ENCODE peak calls at places on chromosomes 11 and 22, in eight cellular contexts. One of them, this sample, is unnamed.

GRCh38 chr11:62555464-62556092 is 9.0 kb upstream of the AHNAK start:
- DNase-seq in adrenal gland: no peak
- DNase-seq in psoas muscle: peak
- DNase-seq in GM20000: peak
- DNase-seq in H1: no peak
- DNase-seq in IMR-90: peak
- DNase-seq in Peyer's patch: peak
- DNase-seq in right atrium auricular region: no peak
- DNase-seq in this sample: peak

GRCh38 chr11:3674189-3674588 is 3.0 kb upstream of the CHRNA10 start:
- DNase-seq in Peyer's patch: no peak
- DNase-seq in H1: no peak
- DNase-seq in right atrium auricular region: no peak
- DNase-seq in GM20000: no peak
- DNase-seq in IMR-90: peak
- DNase-seq in adrenal gland: no peak
- DNase-seq in psoas muscle: no peak
- DNase-seq in this sample: no peak

GRCh38 chr11:12182650-12183511 is 72.5 kb downstream of the MICAL2 start:
- DNase-seq in H1: no peak
- DNase-seq in psoas muscle: peak
- DNase-seq in adrenal gland: peak
- DNase-seq in IMR-90: peak
- DNase-seq in Peyer's patch: no peak
- DNase-seq in GM20000: no peak
- DNase-seq in right atrium auricular region: no peak
- DNase-seq in this sample: no peak

GRCh38 chr11:86951706-86952105 is 3.5 kb downstream of the FZD4 start:
- DNase-seq in psoas muscle: no peak
- DNase-seq in Peyer's patch: no peak
- DNase-seq in adrenal gland: no peak
- DNase-seq in right atrium auricular region: no peak
- DNase-seq in H1: no peak
- DNase-seq in GM20000: no peak
- DNase-seq in IMR-90: no peak
- DNase-seq in this sample: no peak

GRCh38 chr22:47163481-47163875 is 401.0 kb downstream of the TBC1D22A start:
- DNase-seq in IMR-90: no peak
- DNase-seq in psoas muscle: peak
- DNase-seq in right atrium auricular region: no peak
- DNase-seq in adrenal gland: peak
- DNase-seq in H1: no peak
- DNase-seq in GM20000: no peak
- DNase-seq in Peyer's patch: no peak
- DNase-seq in this sample: no peak

GRCh38 chr22:42381152-42381551 is 51.1 kb downstream of the NFAM1 start:
- DNase-seq in GM20000: no peak
- DNase-seq in IMR-90: no peak
- DNase-seq in right atrium auricular region: no peak
- DNase-seq in Peyer's patch: no peak
- DNase-seq in H1: no peak
- DNase-seq in adrenal gland: no peak
- DNase-seq in psoas muscle: no peak
- DNase-seq in this sample: no peak

GRCh38 chr11:58629857-58630256 is 7.4 kb downstream of the CNTF start:
- DNase-seq in Peyer's patch: no peak
- DNase-seq in right atrium auricular region: no peak
- DNase-seq in H1: no peak
- DNase-seq in adrenal gland: peak
- DNase-seq in IMR-90: peak
- DNase-seq in GM20000: peak
- DNase-seq in psoas muscle: no peak
- DNase-seq in this sample: peak

GRCh38 chr22:35488513-35488912 is 52.1 kb upstream of the RASD2 start:
- DNase-seq in adrenal gland: no peak
- DNase-seq in psoas muscle: no peak
- DNase-seq in H1: no peak
- DNase-seq in GM20000: no peak
- DNase-seq in Peyer's patch: no peak
- DNase-seq in IMR-90: no peak
- DNase-seq in right atrium auricular region: no peak
- DNase-seq in this sample: no peak

GRCh38 chr22:48167238-48167637 is 1404.8 kb downstream of the TBC1D22A start:
- DNase-seq in H1: no peak
- DNase-seq in IMR-90: no peak
- DNase-seq in adrenal gland: no peak
- DNase-seq in psoas muscle: no peak
- DNase-seq in GM20000: no peak
- DNase-seq in right atrium auricular region: no peak
- DNase-seq in Peyer's patch: no peak
- DNase-seq in this sample: no peak

GRCh38 chr11:61696602-61697001 is 16.4 kb downstream of the DAGLA start:
- DNase-seq in psoas muscle: no peak
- DNase-seq in adrenal gland: no peak
- DNase-seq in GM20000: no peak
- DNase-seq in IMR-90: no peak
- DNase-seq in right atrium auricular region: no peak
- DNase-seq in H1: no peak
- DNase-seq in Peyer's patch: no peak
- DNase-seq in this sample: no peak

GRCh38 chr11:57574061-57574460 is 6.6 kb upstream of the UBE2L6 start:
- DNase-seq in Peyer's patch: no peak
- DNase-seq in GM20000: no peak
- DNase-seq in IMR-90: no peak
- DNase-seq in adrenal gland: no peak
- DNase-seq in H1: no peak
- DNase-seq in right atrium auricular region: no peak
- DNase-seq in psoas muscle: no peak
- DNase-seq in this sample: no peak

GRCh38 chr11:110921742-110922200 is 209.5 kb upstream of the ARHGAP20 start:
- DNase-seq in right atrium auricular region: no peak
- DNase-seq in IMR-90: peak
- DNase-seq in adrenal gland: no peak
- DNase-seq in Peyer's patch: no peak
- DNase-seq in psoas muscle: no peak
- DNase-seq in H1: no peak
- DNase-seq in GM20000: no peak
- DNase-seq in this sample: no peak

GRCh38 chr22:49380095-49380827 is 447.4 kb downstream of the BRD1 start:
- DNase-seq in GM20000: no peak
- DNase-seq in right atrium auricular region: peak
- DNase-seq in psoas muscle: no peak
- DNase-seq in adrenal gland: no peak
- DNase-seq in H1: no peak
- DNase-seq in Peyer's patch: peak
- DNase-seq in IMR-90: no peak
- DNase-seq in this sample: no peak

GRCh38 chr11:43631732-43632131 is 48.8 kb upstream of the HSD17B12 start:
- DNase-seq in psoas muscle: no peak
- DNase-seq in IMR-90: no peak
- DNase-seq in Peyer's patch: no peak
- DNase-seq in GM20000: no peak
- DNase-seq in right atrium auricular region: no peak
- DNase-seq in H1: no peak
- DNase-seq in adrenal gland: no peak
- DNase-seq in this sample: no peak

GRCh38 chr22:42897960-42898359 is 40.9 kb upstream of the ARFGAP3 start:
- DNase-seq in GM20000: no peak
- DNase-seq in IMR-90: no peak
- DNase-seq in Peyer's patch: no peak
- DNase-seq in right atrium auricular region: no peak
- DNase-seq in psoas muscle: no peak
- DNase-seq in H1: no peak
- DNase-seq in adrenal gland: no peak
- DNase-seq in this sample: no peak

GRCh38 chr11:9266926-9267325 is 1.8 kb upstream of the DENND5A start:
- DNase-seq in Peyer's patch: no peak
- DNase-seq in GM20000: no peak
- DNase-seq in right atrium auricular region: no peak
- DNase-seq in psoas muscle: no peak
- DNase-seq in H1: no peak
- DNase-seq in IMR-90: no peak
- DNase-seq in adrenal gland: no peak
- DNase-seq in this sample: no peak

GRCh38 chr11:9266132-9266736 is 1.1 kb upstream of the DENND5A start:
- DNase-seq in Peyer's patch: no peak
- DNase-seq in psoas muscle: no peak
- DNase-seq in adrenal gland: no peak
- DNase-seq in GM20000: no peak
- DNase-seq in H1: no peak
- DNase-seq in IMR-90: no peak
- DNase-seq in right atrium auricular region: no peak
- DNase-seq in this sample: no peak

GRCh38 chr11:9264381-9265210 is 554 bp downstream of the DENND5A start:
- DNase-seq in Peyer's patch: peak
- DNase-seq in H1: peak
- DNase-seq in right atrium auricular region: peak
- DNase-seq in psoas muscle: peak
- DNase-seq in adrenal gland: peak
- DNase-seq in GM20000: peak
- DNase-seq in IMR-90: peak
- DNase-seq in this sample: peak

GRCh38 chr11:9263840-9264380 is 1.2 kb downstream of the DENND5A start:
- DNase-seq in adrenal gland: no peak
- DNase-seq in H1: no peak
- DNase-seq in right atrium auricular region: no peak
- DNase-seq in psoas muscle: no peak
- DNase-seq in Peyer's patch: no peak
- DNase-seq in GM20000: peak
- DNase-seq in IMR-90: peak
- DNase-seq in this sample: peak

GRCh38 chr11:9265211-9266131 is at the start of gene DENND5A:
- DNase-seq in adrenal gland: peak
- DNase-seq in IMR-90: peak
- DNase-seq in right atrium auricular region: peak
- DNase-seq in Peyer's patch: peak
- DNase-seq in GM20000: peak
- DNase-seq in psoas muscle: peak
- DNase-seq in H1: peak
- DNase-seq in this sample: peak
- TF ChIP-seq CTCF in adrenal gland: no peak
- TF ChIP-seq CTCF in IMR-90: no peak
- TF ChIP-seq CTCF in right atrium auricular region: peak
- TF ChIP-seq CTCF in Peyer's patch: no peak
- TF ChIP-seq CTCF in GM20000: no peak
- TF ChIP-seq CTCF in psoas muscle: no peak
- TF ChIP-seq CTCF in H1: no peak
- TF ChIP-seq CTCF in this sample: peak

DNA sequence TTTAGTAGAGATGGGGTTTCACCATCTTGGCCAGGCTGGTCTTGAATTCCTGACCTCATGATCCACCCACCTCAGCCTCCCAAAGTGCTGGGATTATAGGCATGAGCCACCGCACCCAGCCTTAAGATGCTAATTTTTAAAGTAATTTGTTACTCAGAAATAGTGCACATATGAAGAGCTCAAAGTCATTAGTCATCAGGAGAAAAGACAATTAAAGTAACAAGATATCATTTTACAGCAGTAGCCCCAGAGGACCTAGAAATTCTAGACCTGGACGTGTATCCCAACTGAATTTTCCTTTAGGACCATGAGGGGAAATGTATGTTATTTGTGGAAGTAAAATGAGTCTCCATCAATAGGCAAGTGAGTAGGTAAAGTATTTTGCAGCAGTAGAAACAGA is 8.5 kb upstream of the PANX3 start:
- DNase-seq in GM20000: no peak
- DNase-seq in psoas muscle: no peak
- DNase-seq in adrenal gland: no peak
- DNase-seq in right atrium auricular region: no peak
- DNase-seq in IMR-90: no peak
- DNase-seq in H1: no peak
- DNase-seq in Peyer's patch: no peak
- DNase-seq in this sample: no peak
- TF ChIP-seq CTCF in GM20000: no peak
- TF ChIP-seq CTCF in psoas muscle: no peak
- TF ChIP-seq CTCF in adrenal gland: no peak
- TF ChIP-seq CTCF in right atrium auricular region: no peak
- TF ChIP-seq CTCF in IMR-90: no peak
- TF ChIP-seq CTCF in H1: no peak
- TF ChIP-seq CTCF in Peyer's patch: no peak
- TF ChIP-seq CTCF in this sample: no peak

DNA sequence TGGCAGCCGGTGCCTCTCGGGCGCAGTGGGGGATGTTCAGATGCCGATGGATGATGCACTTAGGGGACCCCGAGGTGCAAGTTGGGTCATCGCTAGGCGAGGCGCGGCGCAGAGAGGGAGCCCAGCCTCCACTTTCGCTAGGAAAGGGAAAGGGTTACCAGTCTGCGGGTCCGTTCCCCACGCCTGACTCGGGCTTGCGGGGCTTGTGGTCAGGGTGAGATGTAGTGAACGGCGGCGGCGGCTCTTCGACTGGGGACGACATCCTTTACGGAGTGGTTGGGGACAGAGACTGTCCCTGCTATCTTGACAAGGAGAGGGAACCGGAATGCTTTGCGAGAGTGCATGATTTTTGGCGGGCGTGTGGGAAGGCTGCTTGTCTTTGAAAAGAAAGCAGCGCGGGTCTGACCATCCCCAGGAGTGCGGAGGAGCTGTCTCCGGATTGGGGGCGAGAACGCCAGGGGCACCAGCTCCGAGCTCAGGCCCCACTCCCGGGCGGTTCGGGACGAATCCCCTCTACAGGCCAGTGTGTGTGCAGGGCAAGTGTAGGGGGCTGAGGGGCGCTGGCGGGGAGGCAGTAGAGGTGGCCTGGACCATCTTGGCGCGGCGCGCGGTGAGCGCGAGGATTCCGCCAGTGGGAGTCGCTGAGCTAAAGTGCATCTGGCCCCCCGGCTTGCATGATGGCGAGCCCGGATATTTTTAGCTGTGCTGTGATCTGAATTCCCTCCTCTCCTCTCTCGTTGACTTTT is 1.1 kb downstream of the FAT3 start:
- DNase-seq in Peyer's patch: no peak
- DNase-seq in right atrium auricular region: no peak
- DNase-seq in adrenal gland: no peak
- DNase-seq in IMR-90: no peak
- DNase-seq in H1: peak
- DNase-seq in GM20000: peak
- DNase-seq in psoas muscle: peak
- DNase-seq in this sample: peak
- TF ChIP-seq CTCF in Peyer's patch: no peak
- TF ChIP-seq CTCF in right atrium auricular region: no peak
- TF ChIP-seq CTCF in adrenal gland: no peak
- TF ChIP-seq CTCF in IMR-90: no peak
- TF ChIP-seq CTCF in H1: no peak
- TF ChIP-seq CTCF in GM20000: no peak
- TF ChIP-seq CTCF in psoas muscle: no peak
- TF ChIP-seq CTCF in this sample: no peak

DNA sequence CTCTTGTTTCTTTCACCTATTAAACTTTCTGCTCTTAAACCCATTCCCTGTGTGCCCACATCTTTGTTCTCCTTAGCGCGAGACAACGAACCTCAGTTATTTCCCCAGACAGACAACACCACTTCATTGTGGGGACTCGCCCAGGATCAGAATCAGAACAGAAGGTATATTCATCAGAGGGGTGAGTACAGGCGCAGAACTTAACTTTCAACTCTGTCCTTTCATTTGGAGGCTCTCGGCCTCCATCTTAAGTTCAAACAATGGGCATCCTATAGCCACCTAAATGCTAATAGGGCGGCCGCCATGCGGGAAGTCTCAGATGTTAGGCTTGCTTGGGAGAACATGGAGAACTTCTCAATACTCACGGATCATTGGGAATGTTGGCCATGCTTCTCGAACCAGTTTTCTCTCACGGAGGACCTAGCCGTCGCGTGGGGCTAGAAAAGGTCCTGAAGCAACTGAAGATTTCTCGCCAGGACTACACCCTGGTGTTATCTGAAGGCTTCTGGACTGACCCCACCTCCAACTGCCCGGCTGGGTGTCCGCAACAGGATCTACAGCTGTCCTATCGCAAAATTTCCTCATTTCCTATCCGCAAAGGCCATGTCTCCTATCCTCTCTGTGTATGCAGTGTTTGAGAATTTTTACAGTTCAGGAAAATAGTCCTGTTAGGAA is 13.4 kb upstream of the HYLS1 start:
- DNase-seq in GM20000: no peak
- DNase-seq in adrenal gland: no peak
- DNase-seq in Peyer's patch: no peak
- DNase-seq in H1: no peak
- DNase-seq in IMR-90: no peak
- DNase-seq in psoas muscle: no peak
- DNase-seq in right atrium auricular region: no peak
- DNase-seq in this sample: no peak
- TF ChIP-seq CTCF in GM20000: no peak
- TF ChIP-seq CTCF in adrenal gland: no peak
- TF ChIP-seq CTCF in Peyer's patch: no peak
- TF ChIP-seq CTCF in H1: no peak
- TF ChIP-seq CTCF in IMR-90: no peak
- TF ChIP-seq CTCF in psoas muscle: no peak
- TF ChIP-seq CTCF in right atrium auricular region: no peak
- TF ChIP-seq CTCF in this sample: no peak

This sample was measured in GM13977.